ENCODE peak calls at places on chromosomes 2 and 18, in seven cellular contexts. N is lower leg skin, E is IMR-90, H is A549, T is endothelial cell of umbilical vein, D is psoas muscle, F is foreskin fibroblast. K is an unnamed sample.

GRCh38 chr2:225582355-225583116 is 183.0 kb downstream of the NYAP2 start:
- DNase-seq in H (no peak), N (no peak), T (no peak), F (no peak), E (no peak), D (peak; percentile 42), K (no peak)

GRCh38 chr2:222969491-222969890 is 82.5 kb upstream of the KCNE4 start:
- DNase-seq in E (peak; percentile 80), N (no peak), H (no peak), D (no peak), F (peak; percentile 84), T (no peak), K (no peak)

GRCh38 chr2:196851068-196851467 is 41.9 kb upstream of the C2orf66 start:
- DNase-seq in N (no peak), H (no peak), D (no peak), T (no peak), F (no peak), E (no peak), K (no peak)

GRCh38 chr2:1613731-1614354 is 130.5 kb downstream of the PXDN start:
- DNase-seq in T (no peak), E (peak; percentile 45), H (no peak), F (peak; percentile 55), N (peak; percentile 77), D (peak; percentile 70), K (no peak)

GRCh38 chr2:216873573-216873972 is 13.7 kb upstream of the TNP1 start:
- DNase-seq in D (no peak), H (no peak), F (no peak), N (no peak), E (no peak), T (no peak), K (no peak)

GRCh38 chr2:138084206-138084605 is 119.9 kb downstream of the HNMT start:
- DNase-seq in E (no peak), N (no peak), H (no peak), D (no peak), T (no peak), F (peak; percentile 9), K (no peak)

GRCh38 chr2:128781888-128782385 is 463.3 kb upstream of the HS6ST1 start:
- DNase-seq in E (no peak), F (no peak), D (no peak), T (no peak), N (peak; percentile 75), H (no peak), K (no peak)

GRCh38 chr2:108640731-108641130 is 78.6 kb upstream of the RANBP2 start:
- DNase-seq in F (peak; percentile 89), T (peak; percentile 38), E (peak; percentile 93), H (peak; percentile 27), N (no peak), D (no peak), K (peak; percentile 32)

GRCh38 chr2:206642075-206643025 is at the start of gene FAM237A:
- DNase-seq in H (no peak), N (no peak), E (peak; percentile 57), T (peak; percentile 56), D (no peak), F (peak; percentile 82), K (peak; percentile 19)

GRCh38 chr2:226159875-226160479 is 639.6 kb downstream of the IRS1 start:
- DNase-seq in F (no peak), D (no peak), T (no peak), H (no peak), N (no peak), E (no peak), K (peak; percentile 34)

DNA sequence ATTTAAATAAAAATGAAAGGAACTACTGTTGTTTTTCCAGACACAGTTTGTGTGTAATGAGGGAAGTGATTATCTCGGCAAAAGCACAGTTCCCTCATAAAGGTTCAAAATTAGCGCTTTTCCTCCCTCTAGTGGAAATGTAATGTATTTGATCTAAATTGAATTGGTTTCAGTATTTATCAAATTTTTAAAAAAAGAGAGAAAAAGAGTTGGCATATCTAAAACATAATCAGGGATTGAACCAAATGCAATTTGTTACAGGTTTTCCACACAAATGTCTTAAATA is 37.5 kb downstream of the CMPK2 start:
- DNase-seq in H (no peak), T (peak; percentile 33), N (no peak), E (peak; percentile 54), F (peak; percentile 53), D (no peak), K (peak; percentile 23)
- H3K4me3 ChIP-seq in H (no peak overlapping the region), T (no peak overlapping the region), N (no peak overlapping the region), E (no peak overlapping the region), F (no peak overlapping the region), D (no peak overlapping the region), K (no peak overlapping the region)

GRCh38 chr2:29786361-29786760 is 135.0 kb downstream of the ALK start:
- DNase-seq in T (no peak), N (no peak), E (no peak), D (no peak), H (no peak), F (no peak), K (no peak)

GRCh38 chr2:29789884-29790485 is 131.4 kb downstream of the ALK start:
- DNase-seq in H (no peak), N (no peak), T (no peak), D (no peak), F (no peak), E (no peak), K (no peak)

GRCh38 chr2:29782531-29782930 is 138.9 kb downstream of the ALK start:
- DNase-seq in F (no peak), N (no peak), D (no peak), H (no peak), T (no peak), E (no peak), K (no peak)

GRCh38 chr2:29783696-29784095 is 137.7 kb downstream of the ALK start:
- DNase-seq in T (no peak), E (no peak), H (no peak), F (no peak), N (no peak), D (no peak), K (no peak)

GRCh38 chr2:29788066-29788465 is 133.3 kb downstream of the ALK start:
- DNase-seq in E (no peak), H (no peak), D (no peak), T (no peak), N (no peak), F (no peak), K (no peak)
- TF ChIP-seq CTCF in E (no peak), H (no peak), D (no peak), T (no peak), N (no peak), F (no peak), K (no peak)

DNA sequence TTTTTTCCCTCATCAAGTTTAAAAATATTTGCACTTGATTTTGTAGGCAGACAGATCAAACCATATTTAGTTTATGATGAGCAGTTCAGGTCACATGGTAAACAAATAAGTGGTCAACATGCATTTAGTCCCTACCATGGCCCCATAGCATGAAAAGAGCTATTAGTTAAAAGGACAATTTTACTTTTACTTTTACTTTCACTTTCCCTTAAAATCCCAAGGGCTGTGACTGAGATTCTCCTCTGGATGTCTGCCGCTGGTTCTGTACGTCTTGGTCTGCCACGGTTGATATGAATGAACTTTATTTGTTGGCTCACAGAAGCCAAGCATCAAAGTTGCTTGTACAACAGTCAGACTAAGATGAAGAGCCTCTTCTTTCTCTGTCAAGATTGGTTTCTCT is 626.2 kb upstream of the CDH7 start:
- DNase-seq in D (no peak), E (no peak), H (no peak), N (no peak), T (no peak), F (no peak), K (no peak)
- H3K4me3 ChIP-seq in D (no peak overlapping the region), E (no peak overlapping the region), H (no peak overlapping the region), N (no peak overlapping the region), T (no peak overlapping the region), F (no peak overlapping the region), K (no peak overlapping the region)

GRCh38 chr2:52396836-52397235 is 1364.9 kb upstream of the NRXN1 start:
- DNase-seq in H (no peak), T (no peak), N (no peak), D (no peak), F (no peak), E (no peak), K (no peak)
- TF ChIP-seq CTCF in H (no peak), T (no peak), N (no peak), D (no peak), F (no peak), E (no peak), K (no peak)

GRCh38 chr18:77069482-77069881 is 63.1 kb downstream of the MBP start:
- DNase-seq in F (no peak), D (no peak), E (no peak), H (no peak), N (peak; percentile 80), T (no peak), K (no peak)
- H3K4me3 ChIP-seq in F (no peak overlapping the region), D (no peak overlapping the region), E (no peak overlapping the region), H (no peak overlapping the region), N (no peak overlapping the region), T (no peak overlapping the region), K (no peak overlapping the region)

DNA sequence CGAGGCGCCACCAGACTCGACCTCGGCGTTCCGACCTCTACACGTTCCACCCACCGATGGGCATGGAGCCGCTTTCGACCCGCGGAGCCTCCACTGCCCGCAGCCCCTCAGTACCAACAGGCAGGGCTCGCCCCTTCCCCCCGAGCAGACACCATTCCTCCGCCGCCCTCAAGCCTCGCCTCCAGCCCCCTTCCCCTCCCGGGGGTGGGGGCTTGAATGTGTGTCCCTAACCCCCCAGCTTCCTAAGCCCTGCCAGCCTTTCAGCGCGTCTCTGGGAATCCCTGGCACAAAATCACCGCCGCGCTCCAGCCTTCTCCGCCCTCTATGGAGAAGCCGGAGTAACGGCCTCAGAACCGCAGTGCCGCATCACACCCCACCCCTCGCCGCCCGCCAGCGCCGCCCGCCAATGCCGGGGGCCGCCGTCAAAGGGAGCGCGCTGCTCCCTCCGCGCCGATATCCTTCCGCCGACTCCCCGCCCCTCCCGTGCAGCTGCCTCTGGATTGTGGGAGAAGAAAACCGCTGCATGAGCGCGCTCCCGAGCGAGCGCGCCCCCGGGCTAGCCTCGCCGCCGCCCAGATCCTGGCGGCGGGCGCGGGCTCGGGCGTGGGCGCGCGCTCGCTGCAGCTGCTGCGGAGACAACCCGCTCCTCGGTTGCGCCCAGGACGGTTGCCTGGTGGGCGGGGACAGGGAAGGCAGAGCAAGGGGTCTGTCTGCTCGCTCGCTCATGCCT is at the start of gene CCDC88A:
- DNase-seq in F (peak; percentile 100), E (peak; percentile 97), D (peak; percentile 98), N (peak; percentile 99), T (peak; percentile 97), H (peak; percentile 85), K (peak; percentile 88)
- TF ChIP-seq CTCF in F (no peak), E (peak; percentile 24), D (peak; percentile 30), N (peak; percentile 76), T (peak; percentile 43), H (no peak), K (peak; percentile 13)

GRCh38 chr2:20219763-20220380 is 5.1 kb downstream of the SDC1 start:
- DNase-seq in N (no peak), F (no peak), E (no peak), D (no peak), H (no peak), T (no peak), K (no peak)
- H3K4me3 ChIP-seq in N (no peak overlapping the region), F (no peak overlapping the region), E (no peak overlapping the region), D (no peak overlapping the region), H (no peak overlapping the region), T (no peak overlapping the region), K (no peak overlapping the region)